ENCODE peak calls at places on chromosomes 7 and 10, in nine cellular contexts. One of them, this sample, is unnamed.

GRCh38 chr7:34709771-34710170 is 51.8 kb downstream of the NPSR1 start:
- DNase-seq in adrenal gland: no peak
- DNase-seq in left ventricle myocardium inferior: no peak
- DNase-seq in neural progenitor cell: no peak
- DNase-seq in cardiac muscle cell: no peak
- DNase-seq in right lobe of liver: no peak
- DNase-seq in foreskin fibroblast: no peak
- DNase-seq in HL-60: no peak
- DNase-seq in heart right ventricle: no peak
- DNase-seq in this sample: no peak

GRCh38 chr7:94374721-94375120 is 20.0 kb upstream of the COL1A2 start:
- DNase-seq in foreskin fibroblast: peak; percentile 62
- DNase-seq in adrenal gland: no peak
- DNase-seq in right lobe of liver: no peak
- DNase-seq in HL-60: no peak
- DNase-seq in left ventricle myocardium inferior: no peak
- DNase-seq in heart right ventricle: no peak
- DNase-seq in neural progenitor cell: no peak
- DNase-seq in cardiac muscle cell: no peak
- DNase-seq in this sample: no peak

GRCh38 chr10:132398566-132398991 is 1.6 kb downstream of the PWWP2B start:
- DNase-seq in right lobe of liver: peak; percentile 57
- DNase-seq in HL-60: no peak
- DNase-seq in cardiac muscle cell: no peak
- DNase-seq in foreskin fibroblast: no peak
- DNase-seq in adrenal gland: no peak
- DNase-seq in heart right ventricle: peak; percentile 11
- DNase-seq in left ventricle myocardium inferior: peak; percentile 12
- DNase-seq in neural progenitor cell: no peak
- DNase-seq in this sample: no peak

GRCh38 chr7:30880090-30880704 is 31.5 kb upstream of the AQP1 start:
- DNase-seq in foreskin fibroblast: no peak
- DNase-seq in cardiac muscle cell: no peak
- DNase-seq in neural progenitor cell: no peak
- DNase-seq in left ventricle myocardium inferior: no peak
- DNase-seq in right lobe of liver: no peak
- DNase-seq in adrenal gland: no peak
- DNase-seq in HL-60: no peak
- DNase-seq in heart right ventricle: no peak
- DNase-seq in this sample: no peak

GRCh38 chr10:49001402-49001801 is 61.8 kb upstream of the LRRC18 start:
- DNase-seq in right lobe of liver: no peak
- DNase-seq in neural progenitor cell: peak; percentile 53
- DNase-seq in adrenal gland: no peak
- DNase-seq in cardiac muscle cell: peak; percentile 61
- DNase-seq in HL-60: no peak
- DNase-seq in foreskin fibroblast: no peak
- DNase-seq in left ventricle myocardium inferior: no peak
- DNase-seq in heart right ventricle: no peak
- DNase-seq in this sample: no peak

GRCh38 chr10:26479766-26480492 is 41.8 kb downstream of the APBB1IP start:
- DNase-seq in neural progenitor cell: no peak
- DNase-seq in foreskin fibroblast: no peak
- DNase-seq in right lobe of liver: peak; percentile 56
- DNase-seq in cardiac muscle cell: no peak
- DNase-seq in adrenal gland: no peak
- DNase-seq in left ventricle myocardium inferior: no peak
- DNase-seq in heart right ventricle: no peak
- DNase-seq in HL-60: no peak
- DNase-seq in this sample: peak; percentile 32

GRCh38 chr7:17781491-17782215 is 158.6 kb downstream of the SNX13 start:
- DNase-seq in neural progenitor cell: no peak
- DNase-seq in foreskin fibroblast: no peak
- DNase-seq in heart right ventricle: no peak
- DNase-seq in left ventricle myocardium inferior: no peak
- DNase-seq in HL-60: no peak
- DNase-seq in cardiac muscle cell: no peak
- DNase-seq in adrenal gland: no peak
- DNase-seq in right lobe of liver: no peak
- DNase-seq in this sample: no peak

GRCh38 chr7:131189488-131189887 is 138.2 kb upstream of the MKLN1 start:
- DNase-seq in heart right ventricle: no peak
- DNase-seq in foreskin fibroblast: no peak
- DNase-seq in right lobe of liver: no peak
- DNase-seq in left ventricle myocardium inferior: no peak
- DNase-seq in neural progenitor cell: no peak
- DNase-seq in cardiac muscle cell: no peak
- DNase-seq in HL-60: no peak
- DNase-seq in adrenal gland: no peak
- DNase-seq in this sample: no peak

GRCh38 chr7:28180031-28180363 is 598 bp downstream of the JAZF1 start:
- DNase-seq in cardiac muscle cell: no peak
- DNase-seq in heart right ventricle: no peak
- DNase-seq in HL-60: no peak
- DNase-seq in right lobe of liver: no peak
- DNase-seq in foreskin fibroblast: no peak
- DNase-seq in neural progenitor cell: no peak
- DNase-seq in adrenal gland: no peak
- DNase-seq in left ventricle myocardium inferior: no peak
- DNase-seq in this sample: no peak

GRCh38 chr10:31774928-31775668 is 153.5 kb downstream of the ARHGAP12 start:
- DNase-seq in HL-60: no peak
- DNase-seq in heart right ventricle: no peak
- DNase-seq in right lobe of liver: no peak
- DNase-seq in cardiac muscle cell: no peak
- DNase-seq in left ventricle myocardium inferior: no peak
- DNase-seq in adrenal gland: no peak
- DNase-seq in neural progenitor cell: peak; percentile 58
- DNase-seq in foreskin fibroblast: no peak
- DNase-seq in this sample: no peak

DNA sequence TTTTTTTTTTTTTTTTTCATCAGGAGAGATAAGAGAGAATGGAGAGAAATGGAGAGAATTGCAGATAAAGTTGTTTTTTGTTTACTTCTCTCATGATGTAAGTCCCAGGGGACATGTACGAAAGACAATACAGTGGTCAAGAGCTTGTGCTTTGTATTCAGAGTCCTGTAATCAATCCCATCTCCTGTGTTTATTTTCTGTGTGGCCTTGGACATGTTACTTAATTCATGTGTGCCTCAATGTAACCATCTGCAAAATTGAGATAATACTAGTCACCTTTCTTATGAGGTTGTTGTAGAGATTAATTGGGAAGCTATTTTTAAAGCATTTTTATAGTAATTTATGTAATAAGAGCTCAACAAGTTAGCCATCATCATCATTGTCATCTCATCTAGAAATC is 117.5 kb downstream of the CDK14 start:
- DNase-seq in adrenal gland: no peak
- DNase-seq in HL-60: no peak
- DNase-seq in foreskin fibroblast: no peak
- DNase-seq in neural progenitor cell: no peak
- DNase-seq in left ventricle myocardium inferior: no peak
- DNase-seq in heart right ventricle: no peak
- DNase-seq in right lobe of liver: no peak
- DNase-seq in cardiac muscle cell: no peak
- DNase-seq in this sample: no peak
- TF ChIP-seq CTCF in adrenal gland: no peak
- TF ChIP-seq CTCF in HL-60: no peak
- TF ChIP-seq CTCF in foreskin fibroblast: no peak
- TF ChIP-seq CTCF in neural progenitor cell: no peak
- TF ChIP-seq CTCF in left ventricle myocardium inferior: no peak
- TF ChIP-seq CTCF in heart right ventricle: no peak
- TF ChIP-seq CTCF in right lobe of liver: no peak
- TF ChIP-seq CTCF in cardiac muscle cell: no peak
- TF ChIP-seq CTCF in this sample: no peak

DNA sequence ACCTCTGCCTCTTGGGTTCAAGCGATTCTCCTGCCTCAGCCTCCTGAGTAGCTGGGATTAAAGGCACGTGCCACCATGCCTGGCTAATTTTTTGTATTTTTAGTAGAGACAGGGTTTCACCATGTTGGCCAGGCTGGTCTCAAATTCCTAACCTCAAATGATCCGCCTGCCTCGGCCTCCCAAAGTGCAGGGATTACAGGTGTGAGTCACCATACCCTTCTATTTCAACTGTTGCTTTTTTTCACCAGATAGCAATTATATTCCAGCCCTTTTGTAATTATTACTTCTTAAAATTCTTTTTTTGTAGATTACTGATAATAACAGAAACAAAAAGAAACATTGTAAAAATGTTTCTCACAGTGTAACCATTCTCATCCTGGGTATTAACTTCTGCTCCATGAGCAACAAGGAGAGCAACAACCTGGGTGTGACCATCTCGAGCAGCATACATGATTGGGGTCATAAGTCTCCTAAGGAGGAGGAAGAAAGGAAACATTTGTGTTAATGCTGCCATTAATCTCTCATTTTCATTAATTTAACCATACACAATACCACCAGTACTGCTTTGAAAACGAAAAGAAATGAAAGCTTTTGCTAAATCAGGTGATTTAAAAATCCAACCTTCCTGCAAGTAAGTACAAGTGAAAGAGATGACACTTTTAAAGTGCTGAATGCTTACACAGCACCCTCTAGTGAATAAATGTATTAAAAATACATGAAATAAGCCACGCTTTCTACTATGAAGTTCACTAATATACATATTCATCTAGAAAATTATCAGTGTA is 41.8 kb downstream of the ASZ1 start:
- DNase-seq in right lobe of liver: no peak
- DNase-seq in HL-60: no peak
- DNase-seq in neural progenitor cell: no peak
- DNase-seq in cardiac muscle cell: peak; percentile 30
- DNase-seq in heart right ventricle: no peak
- DNase-seq in foreskin fibroblast: peak; percentile 31
- DNase-seq in left ventricle myocardium inferior: no peak
- DNase-seq in adrenal gland: no peak
- DNase-seq in this sample: peak; percentile 13
- TF ChIP-seq CTCF in right lobe of liver: peak; percentile 51
- TF ChIP-seq CTCF in HL-60: no peak
- TF ChIP-seq CTCF in neural progenitor cell: peak; percentile 46
- TF ChIP-seq CTCF in cardiac muscle cell: peak; percentile 52
- TF ChIP-seq CTCF in heart right ventricle: peak; percentile 39
- TF ChIP-seq CTCF in foreskin fibroblast: peak; percentile 29
- TF ChIP-seq CTCF in left ventricle myocardium inferior: peak; percentile 54
- TF ChIP-seq CTCF in adrenal gland: peak; percentile 29
- TF ChIP-seq CTCF in this sample: peak; percentile 20

DNA sequence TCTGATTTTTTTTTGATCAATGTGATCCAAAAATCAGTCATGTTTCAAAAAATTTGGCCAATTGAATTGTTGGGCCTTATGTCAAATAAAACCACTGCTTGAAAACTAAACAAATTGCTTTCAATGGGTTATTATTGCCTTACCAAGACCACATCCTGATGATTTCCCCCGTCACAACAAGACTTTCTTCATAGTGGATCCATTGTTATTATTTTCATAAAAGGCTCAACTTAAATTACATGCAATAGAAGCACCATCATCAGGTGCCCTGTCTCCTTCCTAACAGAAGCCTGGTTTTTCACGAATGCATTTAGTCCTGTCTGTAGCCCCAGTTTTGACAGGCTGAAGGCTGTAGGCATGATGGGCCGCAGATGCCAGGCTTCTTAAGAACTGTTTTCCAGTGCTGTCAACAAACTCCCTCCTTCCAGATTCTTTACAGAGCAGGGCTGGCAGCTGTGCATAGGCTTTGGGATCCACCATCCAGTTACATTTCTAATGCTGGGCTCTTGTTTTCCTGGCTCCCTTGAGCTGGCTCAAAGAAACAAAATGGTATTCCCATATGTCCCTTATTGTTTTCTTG is 302.1 kb downstream of the TWIST1 start:
- DNase-seq in heart right ventricle: no peak
- DNase-seq in left ventricle myocardium inferior: no peak
- DNase-seq in adrenal gland: no peak
- DNase-seq in HL-60: no peak
- DNase-seq in right lobe of liver: no peak
- DNase-seq in cardiac muscle cell: peak; percentile 76
- DNase-seq in foreskin fibroblast: no peak
- DNase-seq in neural progenitor cell: no peak
- DNase-seq in this sample: no peak
- TF ChIP-seq CTCF in heart right ventricle: no peak
- TF ChIP-seq CTCF in left ventricle myocardium inferior: no peak
- TF ChIP-seq CTCF in adrenal gland: no peak
- TF ChIP-seq CTCF in HL-60: no peak
- TF ChIP-seq CTCF in right lobe of liver: no peak
- TF ChIP-seq CTCF in cardiac muscle cell: no peak
- TF ChIP-seq CTCF in foreskin fibroblast: no peak
- TF ChIP-seq CTCF in neural progenitor cell: no peak
- TF ChIP-seq CTCF in this sample: no peak

DNA sequence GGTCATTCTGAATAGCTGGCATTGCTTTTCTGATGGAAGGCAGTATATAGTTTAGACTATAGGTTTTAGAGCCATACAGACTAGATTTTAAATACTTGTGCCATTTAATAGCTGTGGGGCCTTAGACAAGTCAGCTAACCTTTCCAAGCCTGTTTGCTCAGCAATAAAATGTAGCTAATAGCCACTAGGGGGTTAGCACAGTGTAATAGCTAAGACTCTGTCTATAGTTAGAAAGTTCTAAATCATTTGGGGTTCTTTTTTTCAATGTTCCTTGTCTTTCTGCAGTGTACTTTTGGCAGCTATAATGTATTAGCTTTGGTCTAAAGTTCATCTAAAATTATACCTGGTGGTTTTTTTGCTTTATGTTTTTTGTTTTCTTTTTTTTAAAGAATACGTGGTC is 7.5 kb upstream of the KIFBP start:
- DNase-seq in cardiac muscle cell: no peak
- DNase-seq in left ventricle myocardium inferior: no peak
- DNase-seq in neural progenitor cell: no peak
- DNase-seq in adrenal gland: no peak
- DNase-seq in foreskin fibroblast: no peak
- DNase-seq in heart right ventricle: no peak
- DNase-seq in HL-60: no peak
- DNase-seq in right lobe of liver: no peak
- DNase-seq in this sample: no peak
- TF ChIP-seq CTCF in cardiac muscle cell: peak; percentile 28
- TF ChIP-seq CTCF in left ventricle myocardium inferior: peak; percentile 15
- TF ChIP-seq CTCF in neural progenitor cell: peak; percentile 39
- TF ChIP-seq CTCF in adrenal gland: no peak
- TF ChIP-seq CTCF in foreskin fibroblast: peak; percentile 17
- TF ChIP-seq CTCF in heart right ventricle: no peak
- TF ChIP-seq CTCF in HL-60: no peak
- TF ChIP-seq CTCF in right lobe of liver: no peak
- TF ChIP-seq CTCF in this sample: peak; percentile 13

DNA sequence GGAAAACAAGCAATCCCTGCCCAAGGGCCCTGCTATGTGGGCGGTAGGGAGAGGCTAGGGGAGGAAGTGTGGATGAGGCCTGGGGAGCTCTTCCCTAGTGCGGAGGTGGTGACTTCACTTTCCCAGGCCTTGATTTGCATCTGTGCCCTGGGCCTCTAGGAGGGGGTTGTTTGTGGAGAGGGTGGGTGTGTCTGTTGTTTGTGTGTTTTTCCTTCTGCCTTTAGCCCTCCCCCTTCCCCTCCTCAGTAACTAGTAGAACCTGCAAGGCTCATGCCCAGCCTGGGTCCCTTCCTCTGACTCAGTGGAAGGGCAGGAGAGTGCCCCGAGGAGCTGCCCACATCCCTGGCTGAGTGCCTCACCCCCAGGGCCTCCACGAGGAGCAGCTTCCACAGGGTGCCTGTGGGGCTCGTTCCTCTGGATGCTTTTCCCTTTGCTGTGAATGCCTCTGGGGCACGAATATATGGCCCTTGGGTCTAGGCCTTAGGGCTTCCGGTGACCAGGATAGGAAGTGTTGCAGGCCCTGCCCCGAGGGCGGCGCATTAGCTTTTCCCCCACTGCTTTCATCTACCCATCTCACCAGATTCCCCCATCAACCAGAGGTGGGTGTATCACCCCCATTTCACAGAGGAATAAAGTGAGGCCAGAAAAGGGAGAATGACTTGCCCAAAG is 89.4 kb upstream of the DUSP5 start:
- DNase-seq in foreskin fibroblast: peak; percentile 78
- DNase-seq in heart right ventricle: no peak
- DNase-seq in right lobe of liver: no peak
- DNase-seq in left ventricle myocardium inferior: no peak
- DNase-seq in cardiac muscle cell: no peak
- DNase-seq in HL-60: no peak
- DNase-seq in adrenal gland: no peak
- DNase-seq in neural progenitor cell: no peak
- DNase-seq in this sample: no peak
- TF ChIP-seq CTCF in foreskin fibroblast: no peak
- TF ChIP-seq CTCF in heart right ventricle: no peak
- TF ChIP-seq CTCF in right lobe of liver: no peak
- TF ChIP-seq CTCF in left ventricle myocardium inferior: no peak
- TF ChIP-seq CTCF in cardiac muscle cell: no peak
- TF ChIP-seq CTCF in HL-60: no peak
- TF ChIP-seq CTCF in adrenal gland: no peak
- TF ChIP-seq CTCF in neural progenitor cell: no peak
- TF ChIP-seq CTCF in this sample: no peak

This sample was measured in GM10248.